ENCODE peak calls at places on chromosome 4, in five cellular contexts. V, I, X, N and B are unnamed samples.

GRCh38 chr4:122765702-122766352 is 33.3 kb downstream of the BBS12 start:
- DNase-seq in N (no peak), I (no peak), X (no peak), V (no peak), B (no peak)

GRCh38 chr4:25367004-25367621 is 9.9 kb upstream of the ANAPC4 start:
- DNase-seq in X (no peak), I (peak), N (no peak), V (no peak), B (peak)

GRCh38 chr4:183831689-183832088 is 73.4 kb upstream of the STOX2 start:
- DNase-seq in V (no peak), I (no peak), X (no peak), N (no peak), B (no peak)

GRCh38 chr4:98242538-98242937 is 18.6 kb upstream of the RAP1GDS1 start:
- DNase-seq in I (no peak), V (no peak), X (no peak), N (no peak), B (no peak)

GRCh38 chr4:144701683-144702233 is 55.8 kb downstream of the HHIP start:
- DNase-seq in I (no peak), N (no peak), X (no peak), V (no peak), B (no peak)

GRCh38 chr4:124940387-124940786 is 227.9 kb upstream of the ANKRD50 start:
- DNase-seq in V (peak), X (no peak), I (no peak), N (no peak), B (no peak)

GRCh38 chr4:57074753-57075152 is 35.4 kb downstream of the IGFBP7 start:
- DNase-seq in I (no peak), N (no peak), X (no peak), V (no peak), B (no peak)

GRCh38 chr4:2378408-2378807 is 40.0 kb downstream of the ZFYVE28 start:
- DNase-seq in V (no peak), I (no peak), X (no peak), N (no peak), B (no peak)

GRCh38 chr4:81565137-81565870 is 93.6 kb upstream of the RASGEF1B start:
- DNase-seq in V (no peak), X (no peak), I (peak), N (peak), B (no peak)